ENCODE peak calls at places on chromosomes 1 and 21, in six cellular contexts. One of them, this sample, is unnamed.
A peak's percentile ranks its signal among the peaks of the same experiment; 100 is the strongest.

GRCh38 chr1:25766721-25767436 is 33.1 kb upstream of the SELENON start:
- DNase-seq in ovary: no peak
- DNase-seq in body of pancreas: peak; percentile 97
- DNase-seq in A549: no peak
- DNase-seq in IMR-90: no peak
- DNase-seq in esophagus squamous epithelium: no peak
- DNase-seq in this sample: no peak

GRCh38 chr1:61246001-61246400 is 163.6 kb downstream of the NFIA start:
- DNase-seq in body of pancreas: no peak
- DNase-seq in esophagus squamous epithelium: no peak
- DNase-seq in ovary: no peak
- DNase-seq in IMR-90: no peak
- DNase-seq in A549: no peak
- DNase-seq in this sample: no peak

GRCh38 chr1:202589190-202589680 is 121.0 kb downstream of the SYT2 start:
- DNase-seq in ovary: peak; percentile 80
- DNase-seq in IMR-90: peak; percentile 100
- DNase-seq in esophagus squamous epithelium: no peak
- DNase-seq in body of pancreas: peak; percentile 77
- DNase-seq in A549: peak; percentile 93
- DNase-seq in this sample: no peak

GRCh38 chr21:41141031-41141457 is 26.9 kb upstream of the BACE2 start:
- DNase-seq in A549: no peak
- DNase-seq in ovary: no peak
- DNase-seq in body of pancreas: no peak
- DNase-seq in IMR-90: peak; percentile 20
- DNase-seq in esophagus squamous epithelium: no peak
- DNase-seq in this sample: no peak

GRCh38 chr1:2554621-2555387 is 1.4 kb upstream of the TNFRSF14 start:
- DNase-seq in A549: no peak
- DNase-seq in IMR-90: no peak
- DNase-seq in body of pancreas: no peak
- DNase-seq in esophagus squamous epithelium: no peak
- DNase-seq in ovary: peak; percentile 57
- DNase-seq in this sample: peak; percentile 43

GRCh38 chr1:218850367-218850766 is 323.3 kb upstream of the LYPLAL1 start:
- DNase-seq in ovary: peak; percentile 27
- DNase-seq in esophagus squamous epithelium: no peak
- DNase-seq in IMR-90: peak; percentile 69
- DNase-seq in body of pancreas: no peak
- DNase-seq in A549: no peak
- DNase-seq in this sample: no peak

GRCh38 chr1:35835398-35835797 is 27.6 kb downstream of the AGO4 start:
- DNase-seq in esophagus squamous epithelium: no peak
- DNase-seq in body of pancreas: no peak
- DNase-seq in ovary: no peak
- DNase-seq in IMR-90: no peak
- DNase-seq in A549: no peak
- DNase-seq in this sample: no peak

GRCh38 chr1:151800830-151801229 is 4.4 kb downstream of the LINGO4 start:
- DNase-seq in ovary: no peak
- DNase-seq in IMR-90: no peak
- DNase-seq in A549: no peak
- DNase-seq in esophagus squamous epithelium: no peak
- DNase-seq in body of pancreas: no peak
- DNase-seq in this sample: no peak

GRCh38 chr1:78790174-78790573 is 140.5 kb downstream of the IFI44 start:
- DNase-seq in IMR-90: no peak
- DNase-seq in body of pancreas: no peak
- DNase-seq in A549: no peak
- DNase-seq in esophagus squamous epithelium: no peak
- DNase-seq in ovary: no peak
- DNase-seq in this sample: no peak

GRCh38 chr1:235741294-235741693 is 91.7 kb upstream of the GNG4 start:
- DNase-seq in body of pancreas: no peak
- DNase-seq in ovary: no peak
- DNase-seq in esophagus squamous epithelium: no peak
- DNase-seq in A549: no peak
- DNase-seq in IMR-90: peak; percentile 87
- DNase-seq in this sample: no peak

GRCh38 chr1:63322248-63322943 is at the start of gene FOXD3:
- DNase-seq in body of pancreas: peak; percentile 54
- DNase-seq in IMR-90: peak; percentile 37
- DNase-seq in ovary: peak; percentile 47
- DNase-seq in A549: peak; percentile 41
- DNase-seq in esophagus squamous epithelium: no peak
- DNase-seq in this sample: no peak

GRCh38 chr1:116920211-116920610 is 10.5 kb downstream of the PTGFRN start:
- DNase-seq in body of pancreas: no peak
- DNase-seq in ovary: no peak
- DNase-seq in A549: no peak
- DNase-seq in IMR-90: no peak
- DNase-seq in esophagus squamous epithelium: no peak
- DNase-seq in this sample: no peak

GRCh38 chr1:160400646-160401486 is 502 bp downstream of the VANGL2 start:
- DNase-seq in IMR-90: no peak
- DNase-seq in A549: no peak
- DNase-seq in ovary: peak; percentile 62
- DNase-seq in body of pancreas: no peak
- DNase-seq in esophagus squamous epithelium: no peak
- DNase-seq in this sample: no peak

GRCh38 chr1:12547586-12548225 is 70.3 kb downstream of the DHRS3 start:
- DNase-seq in body of pancreas: no peak
- DNase-seq in A549: no peak
- DNase-seq in ovary: no peak
- DNase-seq in IMR-90: no peak
- DNase-seq in esophagus squamous epithelium: no peak
- DNase-seq in this sample: no peak

GRCh38 chr1:154493276-154493675 is 8.7 kb upstream of the TDRD10 start:
- DNase-seq in ovary: no peak
- DNase-seq in esophagus squamous epithelium: no peak
- DNase-seq in IMR-90: no peak
- DNase-seq in A549: no peak
- DNase-seq in body of pancreas: no peak
- DNase-seq in this sample: no peak

GRCh38 chr21:44891631-44892031 is 18.1 kb upstream of the PTTG1IP start:
- DNase-seq in IMR-90: no peak
- DNase-seq in body of pancreas: no peak
- DNase-seq in esophagus squamous epithelium: no peak
- DNase-seq in ovary: no peak
- DNase-seq in A549: no peak
- DNase-seq in this sample: no peak
- H3K27ac ChIP-seq in IMR-90: no peak overlapping the region
- H3K27ac ChIP-seq in body of pancreas: no peak overlapping the region
- H3K27ac ChIP-seq in esophagus squamous epithelium: no peak overlapping the region
- H3K27ac ChIP-seq in ovary: no peak overlapping the region
- H3K27ac ChIP-seq in A549: no peak overlapping the region
- H3K27ac ChIP-seq in this sample: peak overlapping the region; percentile 39

GRCh38 chr1:6485937-6486250 is 5.6 kb downstream of the PLEKHG5 start:
- DNase-seq in IMR-90: no peak
- DNase-seq in esophagus squamous epithelium: no peak
- DNase-seq in ovary: no peak
- DNase-seq in body of pancreas: no peak
- DNase-seq in A549: no peak
- DNase-seq in this sample: no peak
- TF ChIP-seq CTCF in IMR-90: peak; percentile 8
- TF ChIP-seq CTCF in esophagus squamous epithelium: no peak
- TF ChIP-seq CTCF in ovary: no peak
- TF ChIP-seq CTCF in body of pancreas: no peak
- TF ChIP-seq CTCF in A549: no peak
- TF ChIP-seq CTCF in this sample: no peak

GRCh38 chr1:18217398-18218043 is 109.9 kb downstream of the IGSF21 start:
- DNase-seq in esophagus squamous epithelium: no peak
- DNase-seq in IMR-90: peak; percentile 1
- DNase-seq in A549: peak; percentile 19
- DNase-seq in ovary: no peak
- DNase-seq in body of pancreas: no peak
- DNase-seq in this sample: no peak

GRCh38 chr1:18211764-18212163 is 104.2 kb downstream of the IGSF21 start:
- DNase-seq in A549: no peak
- DNase-seq in ovary: no peak
- DNase-seq in esophagus squamous epithelium: no peak
- DNase-seq in body of pancreas: no peak
- DNase-seq in IMR-90: no peak
- DNase-seq in this sample: no peak
- H3K27ac ChIP-seq in A549: no peak overlapping the region
- H3K27ac ChIP-seq in ovary: no peak overlapping the region
- H3K27ac ChIP-seq in esophagus squamous epithelium: no peak overlapping the region
- H3K27ac ChIP-seq in body of pancreas: no peak overlapping the region
- H3K27ac ChIP-seq in IMR-90: no peak overlapping the region
- H3K27ac ChIP-seq in this sample: no peak overlapping the region

GRCh38 chr1:152959273-152959672 is 11.2 kb upstream of the SPRR4 start:
- DNase-seq in body of pancreas: no peak
- DNase-seq in IMR-90: no peak
- DNase-seq in esophagus squamous epithelium: no peak
- DNase-seq in A549: no peak
- DNase-seq in ovary: no peak
- DNase-seq in this sample: no peak

GRCh38 chr1:152959801-152960451 is 10.5 kb upstream of the SPRR4 start:
- DNase-seq in IMR-90: no peak
- DNase-seq in esophagus squamous epithelium: no peak
- DNase-seq in ovary: no peak
- DNase-seq in body of pancreas: no peak
- DNase-seq in A549: no peak
- DNase-seq in this sample: no peak

GRCh38 chr1:152961201-152961891 is 9.1 kb upstream of the SPRR4 start:
- DNase-seq in body of pancreas: no peak
- DNase-seq in ovary: no peak
- DNase-seq in A549: no peak
- DNase-seq in esophagus squamous epithelium: no peak
- DNase-seq in IMR-90: no peak
- DNase-seq in this sample: no peak

GRCh38 chr1:152962876-152963415 is 7.5 kb upstream of the SPRR4 start:
- DNase-seq in esophagus squamous epithelium: no peak
- DNase-seq in A549: no peak
- DNase-seq in IMR-90: no peak
- DNase-seq in ovary: no peak
- DNase-seq in body of pancreas: no peak
- DNase-seq in this sample: no peak

GRCh38 chr1:152960452-152961044 is 9.9 kb upstream of the SPRR4 start:
- DNase-seq in IMR-90: no peak
- DNase-seq in A549: no peak
- DNase-seq in esophagus squamous epithelium: no peak
- DNase-seq in body of pancreas: no peak
- DNase-seq in ovary: no peak
- DNase-seq in this sample: no peak
- TF ChIP-seq CTCF in IMR-90: no peak
- TF ChIP-seq CTCF in A549: no peak
- TF ChIP-seq CTCF in esophagus squamous epithelium: no peak
- TF ChIP-seq CTCF in body of pancreas: no peak
- TF ChIP-seq CTCF in ovary: no peak
- TF ChIP-seq CTCF in this sample: no peak

DNA sequence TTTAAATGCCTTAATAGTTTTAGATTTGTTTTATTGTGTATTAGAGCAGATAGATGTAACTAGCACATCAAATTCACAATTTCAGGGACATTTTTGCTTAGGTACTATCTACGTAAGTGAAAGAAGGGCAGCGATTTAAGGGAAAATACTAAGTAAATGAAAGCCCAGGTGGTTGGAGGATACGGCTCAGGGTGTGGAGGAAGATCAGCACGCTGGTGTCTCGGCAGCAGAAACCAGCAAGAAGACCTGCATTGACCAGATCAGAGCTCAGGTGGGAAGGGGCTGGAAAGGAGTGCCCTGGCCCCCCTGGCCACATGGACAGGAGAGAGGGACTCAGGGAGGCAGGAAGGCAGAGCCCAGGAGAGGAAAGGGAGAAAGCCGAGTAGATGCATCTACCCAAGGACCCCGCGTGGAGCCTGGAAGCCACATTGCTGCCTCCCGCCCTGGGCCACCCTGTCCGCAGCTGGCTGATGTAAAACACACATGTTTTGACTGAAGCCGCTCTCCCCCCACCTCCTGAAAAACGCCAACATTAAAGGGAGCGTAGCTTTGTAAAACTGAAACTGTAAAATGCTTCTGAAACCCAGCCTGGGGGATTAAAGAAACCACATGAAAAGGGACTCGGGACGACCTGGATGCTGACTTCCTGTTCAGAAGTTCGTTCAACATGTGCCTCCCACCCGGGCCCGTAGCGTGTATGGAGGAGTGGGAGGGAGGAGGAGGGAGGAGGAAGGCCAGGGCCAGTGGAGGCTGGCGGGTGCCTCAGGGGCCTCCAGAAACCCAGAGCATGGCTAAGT is 72.6 kb upstream of the TARDBP start:
- DNase-seq in esophagus squamous epithelium: no peak
- DNase-seq in A549: no peak
- DNase-seq in body of pancreas: no peak
- DNase-seq in IMR-90: peak; percentile 5
- DNase-seq in ovary: no peak
- DNase-seq in this sample: no peak
- H3K27ac ChIP-seq in esophagus squamous epithelium: no peak overlapping the region
- H3K27ac ChIP-seq in A549: no peak overlapping the region
- H3K27ac ChIP-seq in body of pancreas: no peak overlapping the region
- H3K27ac ChIP-seq in IMR-90: no peak overlapping the region
- H3K27ac ChIP-seq in ovary: no peak overlapping the region
- H3K27ac ChIP-seq in this sample: no peak overlapping the region

DNA sequence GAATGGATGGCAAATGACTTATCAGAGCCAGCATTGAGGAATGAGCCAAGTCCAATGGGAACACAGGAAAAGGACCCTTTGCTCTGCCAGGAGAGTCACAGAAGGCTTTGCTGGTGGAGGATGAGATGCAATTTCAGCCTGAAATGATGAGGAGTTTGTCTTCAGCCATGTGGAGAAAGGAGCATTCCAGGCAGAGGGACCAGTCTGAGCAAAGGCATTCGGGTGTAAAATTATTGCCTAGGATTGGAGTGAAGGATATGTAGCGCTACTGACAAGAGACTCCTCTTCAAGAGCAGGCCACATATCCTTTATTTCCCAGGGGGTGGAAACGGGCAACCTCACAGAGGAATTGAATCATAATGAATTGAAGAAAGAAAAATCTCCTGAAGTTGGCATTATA is 1.1 kb upstream of the CSF1 start:
- DNase-seq in esophagus squamous epithelium: no peak
- DNase-seq in IMR-90: no peak
- DNase-seq in ovary: no peak
- DNase-seq in A549: no peak
- DNase-seq in body of pancreas: no peak
- DNase-seq in this sample: no peak
- TF ChIP-seq CTCF in esophagus squamous epithelium: no peak
- TF ChIP-seq CTCF in IMR-90: no peak
- TF ChIP-seq CTCF in ovary: no peak
- TF ChIP-seq CTCF in A549: no peak
- TF ChIP-seq CTCF in body of pancreas: no peak
- TF ChIP-seq CTCF in this sample: no peak

DNA sequence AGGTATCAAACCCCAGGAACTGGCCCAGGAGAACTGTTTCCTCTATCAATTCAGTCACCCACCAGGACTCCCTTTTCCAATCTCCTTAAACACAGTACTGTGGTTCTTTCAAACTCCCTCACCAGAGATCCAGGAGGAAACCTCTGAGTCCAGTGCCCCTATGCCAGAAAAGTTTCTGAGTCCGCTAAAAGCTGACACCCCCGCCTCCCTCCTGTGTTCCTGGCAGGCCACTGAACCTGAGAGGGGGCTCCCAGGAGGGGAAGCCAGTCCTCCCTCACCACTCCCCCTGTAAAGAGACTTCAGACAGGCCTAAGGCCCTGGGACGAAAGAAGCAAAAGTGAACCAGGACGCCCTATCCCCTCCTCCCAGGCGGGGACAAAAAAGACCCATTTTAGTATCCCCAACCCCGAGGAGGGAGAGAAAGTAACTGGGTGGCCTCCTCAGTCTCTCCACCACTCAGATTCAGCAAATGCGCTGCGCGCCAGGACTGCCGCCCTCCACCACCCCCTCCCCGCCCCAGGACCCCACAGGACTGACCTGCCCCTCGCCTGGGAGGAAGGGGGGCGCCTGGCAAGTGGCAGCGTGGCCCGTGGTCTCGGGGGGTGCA is 624 bp downstream of the SLC41A1 start:
- DNase-seq in A549: peak; percentile 40
- DNase-seq in ovary: peak; percentile 54
- DNase-seq in IMR-90: peak; percentile 13
- DNase-seq in body of pancreas: peak; percentile 18
- DNase-seq in esophagus squamous epithelium: no peak
- DNase-seq in this sample: no peak
- H3K27ac ChIP-seq in A549: peak overlapping the region; percentile 98
- H3K27ac ChIP-seq in ovary: peak overlapping the region; percentile 87
- H3K27ac ChIP-seq in IMR-90: peak overlapping the region; percentile 57
- H3K27ac ChIP-seq in body of pancreas: peak overlapping the region; percentile 93
- H3K27ac ChIP-seq in esophagus squamous epithelium: peak overlapping the region; percentile 87
- H3K27ac ChIP-seq in this sample: peak overlapping the region; percentile 60